ENCODE peak calls at places on chromosomes 1 and 21, in five cellular contexts. M is PC-9, E is tibial artery, I is neural progenitor cell, L is cardiac muscle cell. H is an unnamed sample.

GRCh38 chr1:27886353-27886679 is 14.0 kb downstream of the THEMIS2 start:
- DNase-seq in M (no peak), E (no peak), I (no peak), L (no peak), H (no peak)

GRCh38 chr1:80542231-80542630 is 1258.5 kb upstream of the ADGRL2 start:
- DNase-seq in M (no peak), L (peak; percentile 20), E (no peak), I (no peak), H (no peak)

GRCh38 chr1:1910651-1911389 is 4.2 kb upstream of the CALML6 start:
- DNase-seq in I (no peak), E (peak; percentile 19), L (no peak), M (no peak), H (no peak)

GRCh38 chr1:194295690-194296089 is 1109.3 kb upstream of the B3GALT2 start:
- DNase-seq in L (peak; percentile 55), E (no peak), I (peak; percentile 68), M (peak; percentile 3), H (peak; percentile 31)

GRCh38 chr1:153801786-153802697 is 26.8 kb downstream of the SLC27A3 start:
- DNase-seq in I (no peak), L (no peak), E (peak; percentile 8), M (no peak), H (no peak)

GRCh38 chr1:161121042-161121441 is 3.1 kb downstream of the NIT1 start:
- DNase-seq in I (no peak), E (no peak), M (no peak), L (no peak), H (no peak)

GRCh38 chr1:226121587-226122400 is 59.3 kb downstream of the H3-3A start:
- DNase-seq in E (peak; percentile 37), L (peak; percentile 52), M (peak; percentile 85), I (peak; percentile 94), H (peak; percentile 71)

GRCh38 chr1:243799908-243800307 is 50.1 kb downstream of the AKT3 start:
- DNase-seq in I (no peak), E (no peak), L (peak; percentile 12), M (no peak), H (no peak)

GRCh38 chr21:42513151-42513984 is at the start of gene SLC37A1:
- DNase-seq in L (no peak), E (no peak), I (peak; percentile 65), M (peak; percentile 33), H (peak; percentile 13)

GRCh38 chr1:38129971-38130370 is 83.4 kb upstream of the POU3F1 start:
- DNase-seq in L (peak; percentile 13), I (no peak), M (no peak), E (no peak), H (no peak)

GRCh38 chr1:158930504-158930903 is 848 bp upstream of the PYHIN1 start:
- DNase-seq in L (no peak), E (no peak), M (no peak), I (no peak), H (no peak)

GRCh38 chr1:61348025-61348665 is 265.8 kb downstream of the NFIA start:
- DNase-seq in I (no peak), M (no peak), L (no peak), E (no peak), H (no peak)

GRCh38 chr1:248804771-248805681 is 20.7 kb downstream of the SH3BP5L start:
- DNase-seq in M (no peak), L (no peak), I (no peak), E (no peak), H (no peak)

GRCh38 chr1:51330331-51331201 is at the start of gene TTC39A:
- DNase-seq in I (peak; percentile 58), L (no peak), M (peak; percentile 36), E (no peak), H (no peak)
- H3K4me3 ChIP-seq in I (peak within 1 kb of the TSS; percentile 70), L (peak within 1 kb of the TSS; percentile 42), M (peak within 1 kb of the TSS; percentile 76), E (peak within 1 kb of the TSS; percentile 47), H (peak within 1 kb of the TSS; percentile 47)

GRCh38 chr1:175133693-175134435 is 58.7 kb downstream of the KIAA0040 start:
- DNase-seq in L (no peak), I (no peak), M (no peak), E (no peak), H (no peak)

GRCh38 chr1:175130649-175131045 is 61.9 kb downstream of the KIAA0040 start:
- DNase-seq in L (no peak), I (no peak), M (no peak), E (no peak), H (no peak)

GRCh38 chr1:175134500-175134899 is 58.1 kb downstream of the KIAA0040 start:
- DNase-seq in I (no peak), L (no peak), M (no peak), E (no peak), H (no peak)

GRCh38 chr1:175131100-175131499 is 61.5 kb downstream of the KIAA0040 start:
- DNase-seq in I (no peak), M (no peak), L (no peak), E (no peak), H (no peak)

DNA sequence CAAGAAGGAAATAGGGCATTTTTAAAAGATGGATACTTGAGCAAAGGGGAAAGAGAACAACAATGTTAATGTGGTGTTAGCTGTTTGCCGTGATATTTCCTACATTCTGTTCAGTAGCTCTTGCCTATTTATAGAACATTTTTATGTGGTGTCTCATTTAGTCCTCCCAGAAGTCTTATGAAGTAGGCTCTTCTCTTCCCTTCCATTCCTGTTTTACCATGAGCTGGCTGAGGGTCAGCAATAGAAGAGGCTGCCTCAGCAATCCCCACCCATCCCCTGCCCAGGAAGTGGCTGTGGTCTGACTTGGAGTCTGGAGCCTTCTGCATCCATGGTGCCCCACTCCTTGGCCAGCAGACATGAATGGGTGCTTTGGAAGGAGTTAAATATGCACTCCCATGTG is 60.1 kb downstream of the KIAA0040 start:
- DNase-seq in M (no peak), L (peak; percentile 42), E (no peak), I (no peak), H (no peak)
- H3K4me1 ChIP-seq in M (no peaks in the 10 kb centered on the region), L (no peaks in the 10 kb centered on the region), E (no peaks in the 10 kb centered on the region), I (peaks cover 18% of the 10 kb centered on the region), H (peaks cover 20% of the 10 kb centered on the region)

DNA sequence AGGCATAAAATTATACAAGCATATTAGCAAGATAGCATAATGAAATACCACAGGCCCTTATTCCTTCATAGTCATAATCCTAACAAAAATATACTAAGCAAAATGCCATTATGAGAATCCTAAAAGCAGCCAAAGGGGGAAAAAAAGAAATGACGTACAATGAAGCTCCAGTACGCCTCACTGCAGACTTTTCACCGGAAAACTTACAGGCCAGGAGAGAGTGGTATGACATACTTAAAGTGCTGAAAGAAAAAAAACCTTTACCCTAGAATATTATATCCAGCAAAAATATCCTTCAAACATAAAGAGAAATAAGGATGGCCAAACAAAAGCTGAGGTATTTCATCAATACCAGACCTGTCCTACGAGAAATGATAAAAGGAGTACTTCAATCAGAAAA is 19.5 kb downstream of the ZNF695 start:
- DNase-seq in M (no peak), I (no peak), E (no peak), L (no peak), H (no peak)
- H3K9me3 ChIP-seq in M (peaks cover 38% of the 10 kb centered on the region), I (peaks cover 89% of the 10 kb centered on the region), E (peaks cover 86% of the 10 kb centered on the region), L (peaks cover 8% of the 10 kb centered on the region), H (peaks cover 99% of the 10 kb centered on the region)

DNA sequence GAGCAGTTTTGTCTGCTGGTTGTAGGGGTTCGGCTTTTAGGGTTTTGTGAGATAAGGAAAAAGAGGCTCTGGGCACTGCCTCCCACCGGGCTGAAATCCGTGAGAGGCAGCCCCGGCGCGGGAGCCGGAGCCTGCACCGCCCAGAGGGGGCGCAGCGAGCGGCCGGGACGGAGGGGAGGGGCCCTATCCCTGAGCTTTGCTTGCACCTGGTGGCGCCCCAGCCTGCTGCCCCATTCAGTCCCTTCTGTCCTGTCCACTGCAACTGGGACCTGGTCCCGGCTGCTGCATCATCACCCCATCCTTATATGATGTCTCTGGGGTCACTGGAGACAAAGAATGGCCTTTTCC is 512 bp upstream of the KCNJ6 start:
- DNase-seq in M (no peak), I (peak; percentile 85), L (no peak), E (no peak), H (peak; percentile 29)
- H3K4me3 ChIP-seq in M (no peak overlapping the region), I (peak overlapping the region; percentile 70), L (peak overlapping the region; percentile 36), E (no peak overlapping the region), H (no peak overlapping the region)

GRCh38 chr1:36176151-36176949 is 20.4 kb downstream of the MAP7D1 start:
- DNase-seq in E (no peak), L (no peak), I (peak; percentile 80), M (no peak), H (no peak)
- H3K4me1 ChIP-seq in E (peaks cover 4% of the 10 kb centered on the region), L (peaks cover 31% of the 10 kb centered on the region), I (peaks cover 15% of the 10 kb centered on the region), M (peaks cover 11% of the 10 kb centered on the region), H (no peaks in the 10 kb centered on the region)

GRCh38 chr1:5287178-5288155 is 633.1 kb downstream of the AJAP1 start:
- DNase-seq in L (no peak), I (no peak), E (no peak), M (no peak), H (no peak)
- H3K9me3 ChIP-seq in L (no peaks in the 10 kb centered on the region), I (no peaks in the 10 kb centered on the region), E (no peaks in the 10 kb centered on the region), M (no peaks in the 10 kb centered on the region), H (peaks cover 4% of the 10 kb centered on the region)